ENCODE peak calls at places on chromosomes 1 and 21, in four cellular contexts. U is CD4-positive, CD25-positive, alpha-beta regulatory T cell; O is IMR-90; E is hepatocyte. H is an unnamed sample. For H3K9me3, the result is how much of the 10 kb centered on the place peaks cover.

GRCh38 chr1:46458190-46458589 is 31.4 kb upstream of the DMBX1 start:
- DNase-seq in E (no peak), O (no peak), U (no peak), H (no peak)

GRCh38 chr1:84724128-84724860 is 34.0 kb upstream of the SSX2IP start:
- DNase-seq in E (no peak), U (peak), O (no peak), H (no peak)

GRCh38 chr1:206704239-206704638 is 19.5 kb downstream of the MAPKAPK2 start:
- DNase-seq in E (no peak), O (no peak), U (no peak), H (no peak)

GRCh38 chr1:95431216-95431615 is 197.2 kb downstream of the RWDD3 start:
- DNase-seq in O (no peak), E (no peak), U (no peak), H (no peak)

GRCh38 chr1:4594286-4594991 is 60.0 kb upstream of the AJAP1 start:
- DNase-seq in U (no peak), O (no peak), E (peak), H (no peak)

GRCh38 chr1:54464031-54464476 is 57.9 kb upstream of the SSBP3 start:
- DNase-seq in E (no peak), O (no peak), U (no peak), H (no peak)

GRCh38 chr1:201140235-201140940 is 13.4 kb upstream of the ASCL5 start:
- DNase-seq in E (no peak), U (no peak), O (no peak), H (no peak)

GRCh38 chr1:7538033-7538432 is 233.1 kb upstream of the VAMP3 start:
- DNase-seq in U (no peak), O (peak), E (no peak), H (peak)

GRCh38 chr1:1624443-1625403 is 7.2 kb upstream of the MMP23B start:
- DNase-seq in O (no peak), E (no peak), U (no peak), H (no peak)

GRCh38 chr1:110281363-110282290 is 57.5 kb upstream of the RBM15 start:
- DNase-seq in E (no peak), O (peak), U (no peak), H (no peak)

GRCh38 chr1:24964811-24965570 is 34.9 kb upstream of the RUNX3 start:
- DNase-seq in E (no peak), U (peak), O (peak), H (peak)

GRCh38 chr1:11563560-11564069 is 84.7 kb downstream of the DISP3 start:
- DNase-seq in O (no peak), U (no peak), E (peak), H (peak)

GRCh38 chr1:8520483-8520966 is 202.6 kb downstream of the SLC45A1 start:
- DNase-seq in E (peak), U (no peak), O (no peak), H (no peak)

GRCh38 chr1:244730153-244730933 is 77.4 kb downstream of the DESI2 start:
- DNase-seq in O (peak), E (peak), U (peak), H (peak)

GRCh38 chr1:179231923-179232322 is 2.4 kb upstream of the ABL2 start:
- DNase-seq in U (no peak), E (no peak), O (peak), H (no peak)

GRCh38 chr1:168771104-168771630 is 42.2 kb upstream of the DPT start:
- DNase-seq in O (no peak), E (no peak), U (no peak), H (no peak)

GRCh38 chr1:160704250-160704649 is 7.4 kb downstream of the CD48 start:
- DNase-seq in E (no peak), O (no peak), U (no peak), H (no peak)

GRCh38 chr1:93346472-93346991 is 825 bp downstream of the DR1 start:
- DNase-seq in U (peak), O (peak), E (peak), H (peak)

GRCh38 chr1:244074559-244075171 is 23.6 kb downstream of the ZBTB18 start:
- DNase-seq in O (no peak), U (peak), E (no peak), H (no peak)

GRCh38 chr1:117697220-117697781 is 91.5 kb downstream of the TENT5C start:
- DNase-seq in E (no peak), O (peak), U (no peak), H (no peak)

GRCh38 chr21:33133912-33134311 is 64.0 kb downstream of the OLIG1 start:
- DNase-seq in E (no peak), O (no peak), U (no peak), H (no peak)

GRCh38 chr1:209850342-209850979 is 22.7 kb downstream of the UTP25 start:
- DNase-seq in U (no peak), O (peak), E (peak), H (peak)

GRCh38 chr1:38727629-38728175 is 131.9 kb downstream of the RRAGC start:
- DNase-seq in O (no peak), U (no peak), E (no peak), H (no peak)

GRCh38 chr1:203553501-203553900 is 59.5 kb downstream of the OPTC start:
- DNase-seq in U (no peak), E (no peak), O (no peak), H (no peak)

GRCh38 chr1:162627662-162628296 is 4.5 kb upstream of the DDR2 start:
- DNase-seq in O (peak), E (no peak), U (no peak), H (no peak)

GRCh38 chr1:235421751-235422150 is 54.5 kb downstream of the TBCE start:
- DNase-seq in O (no peak), U (no peak), E (no peak), H (no peak)

GRCh38 chr1:38028105-38028591 is 15.6 kb downstream of the UTP11 start:
- DNase-seq in E (no peak), U (no peak), O (no peak), H (no peak)

GRCh38 chr1:111695801-111696200 is 43.4 kb downstream of the INKA2 start:
- DNase-seq in O (no peak), U (no peak), E (no peak), H (no peak)

GRCh38 chr1:19762175-19762779 is 37.4 kb downstream of the TMCO4 start:
- DNase-seq in U (peak), E (peak), O (peak), H (peak)

GRCh38 chr1:231279081-231279480 is 38.1 kb downstream of the GNPAT start:
- DNase-seq in O (peak), E (no peak), U (no peak), H (peak)

GRCh38 chr1:113088972-113089371 is 16.0 kb downstream of the LRIG2 start:
- DNase-seq in O (no peak), E (no peak), U (no peak), H (no peak)

GRCh38 chr1:21072721-21073120 is 104.0 kb downstream of the EIF4G3 start:
- DNase-seq in O (peak), E (no peak), U (no peak), H (no peak)

GRCh38 chr21:42118121-42118795 is 47.1 kb downstream of the UMODL1 start:
- DNase-seq in U (no peak), E (no peak), O (no peak), H (no peak)

GRCh38 chr1:115829023-115829674 is 11.8 kb downstream of the NHLH2 start:
- DNase-seq in U (no peak), O (peak), E (peak), H (peak)

GRCh38 chr1:10973552-10973951 is 38.9 kb upstream of the TARDBP start:
- DNase-seq in O (no peak), E (no peak), U (no peak), H (peak)

GRCh38 chr1:119956306-119956705 is 60.0 kb upstream of the ADAM30 start:
- DNase-seq in E (no peak), O (no peak), U (no peak), H (no peak)
- H3K4me3 ChIP-seq in E (no peak), O (no peak), U (no peak), H (no peak)

GRCh38 chr1:51313268-51313852 is 17.0 kb downstream of the TTC39A start:
- DNase-seq in U (no peak), O (no peak), E (no peak), H (peak)
- H3K9me3 ChIP-seq in U (under half), O (under half), E (under half), H (under half)

DNA sequence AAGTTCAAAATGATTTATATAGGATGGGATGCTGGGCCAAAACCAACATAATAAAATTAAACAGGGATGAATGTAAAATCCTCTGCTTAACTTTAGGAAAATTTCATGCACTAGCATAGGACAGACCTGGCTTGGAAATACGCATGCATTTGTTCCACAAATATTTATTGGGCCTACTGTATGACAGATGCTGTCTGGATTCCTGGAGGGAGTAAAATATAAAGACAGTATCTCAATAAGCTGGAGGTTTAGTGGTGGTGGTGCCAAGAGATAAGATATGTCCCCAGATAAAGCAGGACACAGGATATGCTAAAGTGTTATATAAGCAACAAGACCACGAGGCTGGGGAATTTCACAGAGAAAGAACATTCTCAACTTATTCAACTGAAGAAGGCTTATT is 15.1 kb downstream of the RCSD1 start:
- DNase-seq in E (no peak), O (no peak), U (no peak), H (no peak)
- H3K4me3 ChIP-seq in E (no peak), O (no peak), U (peak), H (no peak)

GRCh38 chr1:82152356-82153281 is 351.9 kb downstream of the ADGRL2 start:
- DNase-seq in E (no peak), U (no peak), O (no peak), H (no peak)
- H3K9me3 ChIP-seq in E (under half), U (under half), O (under half), H (under half)

GRCh38 chr1:9538669-9539164 is 548 bp upstream of the SLC25A33 start:
- DNase-seq in E (no peak), U (no peak), O (no peak), H (no peak)
- H3K4me3 ChIP-seq in E (no peak), U (peak), O (no peak), H (peak)

GRCh38 chr21:45266518-45267389 is 20.9 kb downstream of the POFUT2 start:
- DNase-seq in U (no peak), E (no peak), O (no peak), H (no peak)

GRCh38 chr21:45267390-45267760 is 20.3 kb downstream of the POFUT2 start:
- DNase-seq in E (no peak), U (no peak), O (no peak), H (no peak)

GRCh38 chr21:45269861-45270260 is 17.8 kb downstream of the POFUT2 start:
- DNase-seq in O (no peak), U (no peak), E (no peak), H (no peak)

GRCh38 chr21:45265721-45266517 is 21.8 kb downstream of the POFUT2 start:
- DNase-seq in E (no peak), O (no peak), U (no peak), H (no peak)

GRCh38 chr21:45270306-45270821 is 17.3 kb downstream of the POFUT2 start:
- DNase-seq in E (no peak), O (no peak), U (no peak), H (no peak)
- H3K9me3 ChIP-seq in E (under half), O (under half), U (under half), H (under half)

H was measured in MG63.